ENCODE peak calls at places on chromosomes 16 and 17, in four cellular contexts. W, F, G and J are unnamed samples. For H4K20me1, the result is how much of the 10 kb centered on the place peaks cover.

GRCh38 chr17:40264458-40265185 is 23.1 kb upstream of the CDC6 start:
- DNase-seq in W (peak), F (no peak), G (no peak), J (no peak)

GRCh38 chr17:19336938-19337711 is 25.4 kb downstream of the B9D1 start:
- DNase-seq in G (no peak), F (peak), W (peak), J (no peak)

GRCh38 chr17:50259484-50260324 is 14.6 kb upstream of the TMEM92 start:
- DNase-seq in G (no peak), F (peak), W (peak), J (no peak)

GRCh38 chr16:70740919-70741778 is 55.3 kb upstream of the MTSS2 start:
- DNase-seq in W (no peak), G (no peak), F (peak), J (no peak)

GRCh38 chr16:16095646-16096045 is 127.6 kb downstream of the ABCC6 start:
- DNase-seq in W (no peak), F (peak), G (no peak), J (no peak)

GRCh38 chr17:79789943-79790804 is 6.7 kb downstream of the CBX8 start:
- DNase-seq in G (no peak), F (no peak), W (peak), J (peak)

GRCh38 chr16:48450367-48450766 is 65.2 kb upstream of the SIAH1 start:
- DNase-seq in G (no peak), F (peak), W (no peak), J (no peak)

GRCh38 chr16:89525146-89525913 is 17.1 kb downstream of the SPG7 start:
- DNase-seq in G (peak), F (no peak), W (no peak), J (no peak)

GRCh38 chr16:49491736-49492089 is 118.1 kb downstream of the C16orf78 start:
- DNase-seq in F (peak), G (peak), W (peak), J (peak)

GRCh38 chr17:64622931-64623654 is 39.0 kb downstream of the SMURF2 start:
- DNase-seq in G (no peak), F (peak), W (no peak), J (peak)

GRCh38 chr17:30821751-30822723 is 2.5 kb downstream of the CRLF3 start:
- DNase-seq in G (no peak), F (no peak), W (no peak), J (no peak)

GRCh38 chr17:79923974-79924638 is 84.9 kb upstream of the CBX4 start:
- DNase-seq in W (peak), F (no peak), G (no peak), J (peak)

GRCh38 chr17:42675348-42675983 is 1.3 kb downstream of the PLEKHH3 start:
- DNase-seq in W (peak), G (peak), F (no peak), J (no peak)

DNA sequence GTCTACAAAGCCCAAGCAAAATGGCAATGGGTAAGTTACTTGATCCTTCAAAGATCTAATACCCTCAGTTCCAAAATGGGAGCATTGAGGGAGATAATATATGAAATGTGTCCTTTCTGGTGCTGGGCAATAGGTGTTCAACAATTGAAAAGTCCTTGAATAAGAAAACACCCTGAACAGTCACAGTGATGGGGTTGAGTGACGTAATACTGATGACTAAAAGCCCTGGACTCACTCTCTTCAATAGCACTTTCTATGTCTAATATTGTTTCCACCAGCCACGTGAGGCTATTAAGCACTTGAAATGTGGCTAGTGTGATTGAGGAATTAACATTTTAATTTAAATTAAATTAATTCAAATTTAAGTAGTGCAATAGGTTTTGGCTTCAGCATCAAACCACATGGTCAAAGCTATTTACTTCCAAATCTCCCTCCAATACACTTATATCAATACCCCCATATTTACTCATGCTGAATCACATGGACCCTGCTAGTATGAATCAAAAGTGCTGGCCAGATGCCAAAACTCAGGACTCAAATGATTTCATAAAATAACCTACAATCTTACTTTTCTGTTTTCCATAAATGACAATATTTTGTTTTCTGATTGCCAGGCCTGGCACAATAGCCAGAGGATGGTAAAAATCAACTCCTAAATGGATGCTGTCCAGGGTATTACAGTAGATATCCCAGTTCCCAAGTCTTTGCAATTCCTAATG is 516.2 kb downstream of the HAPSTR1 start:
- DNase-seq in W (no peak), F (peak), G (no peak), J (no peak)
- H3K27ac ChIP-seq in W (no peak), F (no peak), G (no peak), J (no peak)

GRCh38 chr16:84079664-84080063 is 37.1 kb upstream of the SLC38A8 start:
- DNase-seq in F (no peak), G (no peak), W (no peak), J (no peak)
- H4K20me1 ChIP-seq in F (under half), G (under half), W (under half), J (under half)

GRCh38 chr17:68511254-68511670 is 968 bp upstream of the PRKAR1A start:
- DNase-seq in F (no peak), W (no peak), G (no peak), J (no peak)

GRCh38 chr17:68512967-68513474 is 791 bp downstream of the PRKAR1A start:
- DNase-seq in W (no peak), G (peak), F (peak), J (peak)

GRCh38 chr17:68513932-68514331 is 1.7 kb downstream of the PRKAR1A start:
- DNase-seq in F (no peak), G (no peak), W (no peak), J (no peak)

GRCh38 chr17:68512247-68512966 is at the start of gene PRKAR1A:
- DNase-seq in F (peak), W (peak), G (peak), J (peak)

DNA sequence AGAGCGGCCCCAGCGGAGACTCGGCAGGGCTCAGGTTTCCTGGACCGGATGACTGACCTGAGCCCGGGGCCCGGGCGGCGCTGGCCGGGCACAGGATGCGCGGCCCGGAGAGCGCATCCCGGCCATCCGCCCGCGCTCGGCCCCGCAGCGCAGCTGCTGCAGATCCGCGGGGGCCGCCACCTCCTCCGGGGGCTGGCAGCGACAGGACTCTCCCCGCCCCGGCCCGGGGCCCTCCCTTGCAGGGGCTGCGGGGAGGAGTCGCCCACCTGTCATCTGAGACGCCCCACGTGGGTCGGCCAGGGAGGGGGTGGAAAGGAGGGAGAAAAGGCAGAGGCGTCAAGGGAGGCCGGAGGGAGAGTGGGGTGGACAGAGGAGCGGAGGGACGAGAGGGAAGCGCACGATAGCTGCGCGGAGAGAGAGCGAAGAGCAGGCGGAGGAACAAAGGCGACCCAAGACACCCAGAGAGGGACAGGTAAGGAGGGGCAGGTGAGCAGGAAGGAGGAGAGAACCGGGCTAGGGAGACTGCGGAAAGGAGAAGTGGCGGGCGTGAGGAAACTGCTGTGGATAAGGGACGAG is 471 bp upstream of the PRKAR1A start:
- DNase-seq in G (peak), F (peak), W (peak), J (peak)
- H3K27ac ChIP-seq in G (peak), F (peak), W (peak), J (peak)

DNA sequence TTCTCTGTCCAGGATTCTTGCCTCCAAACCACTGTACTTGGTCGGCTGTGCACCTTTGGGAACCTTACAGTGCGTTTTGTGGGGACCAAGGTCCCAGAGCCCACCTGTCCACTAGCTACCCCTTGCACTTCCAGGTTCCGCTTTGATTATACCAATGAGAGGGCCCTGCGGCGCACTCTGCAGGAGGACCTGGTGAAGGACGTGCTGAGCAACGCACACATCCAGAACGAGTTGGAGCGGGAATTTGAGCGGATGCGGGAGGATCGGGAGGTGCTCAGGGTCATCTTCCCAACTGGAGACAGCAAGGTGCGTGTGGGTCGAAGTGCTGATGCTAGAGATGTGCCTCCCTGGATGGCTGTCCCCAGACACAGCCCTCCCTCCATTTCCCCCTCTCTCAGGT is 18.8 kb downstream of the POLR2A start:
- DNase-seq in F (no peak), G (no peak), W (no peak), J (no peak)
- H4K20me1 ChIP-seq in F (under half), G (under half), W (under half), J (under half)

GRCh38 chr16:10740000-10740844 is 3.4 kb upstream of the NUBP1 start:
- DNase-seq in G (no peak), F (no peak), W (peak), J (no peak)

GRCh38 chr16:10736926-10737625 is 6.6 kb upstream of the NUBP1 start:
- DNase-seq in G (peak), W (peak), F (peak), J (peak)

GRCh38 chr16:10740845-10741208 is 2.8 kb upstream of the NUBP1 start:
- DNase-seq in W (no peak), F (no peak), G (no peak), J (no peak)

GRCh38 chr16:10741844-10742243 is 1.8 kb upstream of the NUBP1 start:
- DNase-seq in F (peak), G (no peak), W (no peak), J (no peak)

DNA sequence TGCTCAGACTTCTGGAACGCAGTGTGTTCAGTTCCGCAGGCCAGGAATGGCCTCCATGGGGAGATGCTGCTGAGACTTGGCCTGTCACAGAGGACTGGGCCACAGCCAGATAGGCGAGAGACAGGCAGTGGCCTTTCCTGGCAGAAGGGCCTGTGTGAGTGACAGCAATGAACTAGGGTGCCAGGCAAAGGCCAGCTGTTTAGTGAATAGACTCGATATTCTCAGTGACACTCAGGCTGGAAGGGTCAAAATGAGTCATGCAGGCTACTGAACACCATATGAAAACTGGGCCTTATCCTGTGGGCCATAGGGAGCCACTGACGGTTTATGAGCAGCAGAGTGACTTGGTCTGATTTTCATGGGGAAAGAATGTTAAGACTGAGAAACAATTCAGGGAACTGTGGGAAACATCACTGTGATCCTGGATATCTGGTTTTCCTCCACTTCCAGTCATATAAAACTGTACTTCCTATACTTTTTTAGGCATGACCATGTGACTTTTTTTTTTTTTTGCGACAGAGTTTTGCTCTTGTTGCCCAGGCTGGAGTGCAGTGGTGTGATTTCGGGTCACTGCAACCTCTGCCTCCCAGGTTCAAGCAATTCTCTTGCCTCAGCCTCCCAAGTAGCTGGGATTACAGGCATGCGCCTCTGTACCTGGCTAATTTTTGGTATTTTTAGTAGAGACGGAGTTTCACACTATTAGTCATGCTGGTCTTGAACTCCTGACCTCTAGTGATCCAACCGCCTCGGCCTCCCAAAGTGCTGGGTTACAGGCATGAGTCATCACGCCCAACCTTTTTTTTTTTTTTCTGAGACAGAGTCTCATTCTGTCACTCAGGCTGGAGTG is 5.2 kb upstream of the NUBP1 start:
- DNase-seq in G (peak), W (peak), F (peak), J (peak)
- H3K27ac ChIP-seq in G (peak), W (no peak), F (peak), J (peak)

DNA sequence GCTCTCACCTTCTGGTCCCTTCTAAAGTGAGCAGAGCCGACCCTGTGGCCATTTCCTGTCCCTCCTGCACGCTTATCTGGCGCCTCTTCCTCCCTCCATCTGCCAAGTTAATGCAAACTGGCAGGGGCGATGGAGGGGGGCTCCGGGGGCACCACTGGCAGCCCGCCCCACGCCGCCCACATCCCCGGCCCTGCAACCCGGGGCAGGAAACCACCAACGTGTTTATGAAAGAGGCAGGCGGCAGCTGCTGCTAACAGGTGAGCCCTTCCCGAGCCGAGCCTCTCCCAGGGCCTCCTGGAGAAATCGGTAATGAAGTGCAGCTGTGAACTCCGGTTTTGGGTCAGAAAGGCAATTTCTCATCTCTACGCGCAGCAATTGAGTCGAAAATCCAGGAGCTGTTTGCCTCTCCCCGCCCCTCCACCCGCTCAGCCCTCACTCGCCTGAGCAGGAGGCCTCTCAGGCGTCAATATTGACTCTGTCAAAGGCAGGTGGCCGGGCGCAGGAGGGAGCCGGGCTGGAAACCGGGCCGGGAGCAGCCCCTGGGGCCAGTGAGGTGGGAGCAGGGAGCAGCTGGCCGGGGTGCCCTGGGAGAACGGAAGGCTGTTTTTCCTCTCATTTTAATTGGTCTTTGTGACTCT is 164.4 kb upstream of the GSE1 start:
- DNase-seq in W (no peak), G (peak), F (no peak), J (no peak)
- H4K20me1 ChIP-seq in W (under half), G (under half), F (under half), J (under half)

GRCh38 chr17:78268191-78268874 is 36.9 kb downstream of the TMEM235 start:
- DNase-seq in F (no peak), W (peak), G (no peak), J (no peak)

GRCh38 chr17:78267257-78268073 is 36.0 kb downstream of the TMEM235 start:
- DNase-seq in G (no peak), W (peak), F (no peak), J (no peak)

GRCh38 chr17:78265121-78265520 is 33.7 kb downstream of the TMEM235 start:
- DNase-seq in F (no peak), W (no peak), G (no peak), J (no peak)

GRCh38 chr17:78266771-78267170 is 35.3 kb downstream of the TMEM235 start:
- DNase-seq in W (peak), G (no peak), F (no peak), J (no peak)

DNA sequence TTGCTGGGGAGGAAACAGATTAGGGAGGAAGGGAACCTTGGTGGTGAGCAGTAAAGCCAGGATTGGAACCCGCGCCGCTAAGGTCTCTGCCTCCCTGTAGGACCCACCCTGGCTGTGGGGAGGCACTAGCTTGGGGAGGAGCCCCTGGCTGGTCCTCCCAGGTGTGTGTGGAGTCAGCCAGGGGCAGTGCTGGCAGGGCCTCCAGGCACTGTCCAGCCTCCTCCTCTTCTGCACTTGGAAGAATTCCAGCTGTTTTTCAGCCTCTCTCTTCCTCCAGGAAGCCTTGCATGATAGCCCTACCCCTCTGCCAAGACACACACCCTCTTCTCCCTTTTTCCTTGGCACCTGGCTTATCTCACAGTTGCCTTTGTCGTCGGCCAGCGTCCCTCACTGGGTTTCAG is 34.8 kb downstream of the TMEM235 start:
- DNase-seq in F (no peak), G (no peak), W (no peak), J (no peak)
- H3K27ac ChIP-seq in F (no peak), G (no peak), W (no peak), J (no peak)

GRCh38 chr16:2151188-2152091 is 3.0 kb downstream of the RAB26 start:
- DNase-seq in W (peak), F (no peak), G (no peak), J (no peak)
- H4K20me1 ChIP-seq in W (under half), F (under half), G (under half), J (under half)